ENCODE peak calls at places on chromosomes 7 and 10, in seven cellular contexts. F is stimulated activated CD4-positive, alpha-beta T cell treated with anti-CD3 and anti-CD28 coated beads, TNF-alpha, amount 100 ng/mL, for 4 hours; I is RWPE2; K is NCI-H1092 treated with DMSO at 0.1 percent for 48 hours; M is effector CD4-positive, alpha-beta T cell; D is Calu3; A is endothelial cell. X is an unnamed sample.

GRCh38 chr10:92638037-92638436 is 45.1 kb downstream of the KIF11 start:
- DNase-seq in F (no peak), I (no peak), K (no peak), M (no peak), D (no peak), A (no peak), X (no peak)

GRCh38 chr7:69448071-69448470 is 150.2 kb upstream of the AUTS2 start:
- DNase-seq in F (no peak), I (no peak), K (no peak), M (no peak), D (no peak), A (no peak), X (no peak)

GRCh38 chr10:31975157-31975765 is 46.6 kb upstream of the ARHGAP12 start:
- DNase-seq in F (no peak), I (no peak), K (no peak), M (no peak), D (no peak), A (no peak), X (no peak)

GRCh38 chr7:65441010-65441409 is 67.4 kb downstream of the ZNF92 start:
- DNase-seq in F (no peak), I (no peak), K (no peak), M (no peak), D (no peak), A (no peak), X (no peak)

GRCh38 chr7:158745057-158745715 is 40.6 kb upstream of the NCAPG2 start:
- DNase-seq in F (no peak), I (no peak), K (no peak), M (no peak), D (no peak), A (no peak), X (no peak)

GRCh38 chr10:61897671-61898434 is 3.6 kb upstream of the ARID5B start:
- DNase-seq in F (no peak), I (no peak), K (peak), M (no peak), D (peak), A (peak), X (no peak)

GRCh38 chr7:37494940-37495339 is 46.3 kb upstream of the ELMO1 start:
- DNase-seq in F (no peak), I (no peak), K (no peak), M (no peak), D (no peak), A (no peak), X (no peak)

GRCh38 chr7:117283371-117283770 is 39.5 kb downstream of the WNT2 start:
- DNase-seq in F (no peak), I (no peak), K (no peak), M (no peak), D (no peak), A (no peak), X (no peak)

GRCh38 chr7:153939654-153940053 is 112.5 kb upstream of the DPP6 start:
- DNase-seq in F (no peak), I (no peak), K (no peak), M (no peak), D (no peak), A (no peak), X (no peak)

GRCh38 chr7:51591223-51591622 is 274.6 kb upstream of the COBL start:
- DNase-seq in F (no peak), I (no peak), K (no peak), M (no peak), D (no peak), A (no peak), X (no peak)

GRCh38 chr10:89064764-89065163 is 74.2 kb downstream of the FAS start:
- DNase-seq in F (no peak), I (no peak), K (no peak), M (no peak), D (no peak), A (no peak), X (no peak)

GRCh38 chr10:117431160-117431559 is 55.9 kb upstream of the PDZD8 start:
- DNase-seq in F (no peak), I (no peak), K (no peak), M (no peak), D (no peak), A (no peak), X (no peak)

GRCh38 chr10:99779335-99779734 is 3.1 kb upstream of the ABCC2 start:
- DNase-seq in F (no peak), I (no peak), K (no peak), M (no peak), D (no peak), A (peak), X (no peak)

GRCh38 chr7:65287023-65287422 is 86.6 kb upstream of the ZNF92 start:
- DNase-seq in F (no peak), I (no peak), K (no peak), M (no peak), D (no peak), A (no peak), X (no peak)

GRCh38 chr10:90937645-90938258 is 16.9 kb upstream of the ANKRD1 start:
- DNase-seq in F (no peak), I (no peak), K (no peak), M (no peak), D (no peak), A (no peak), X (no peak)